ENCODE peak calls at places on chromosomes 4 and X, in eight cellular contexts. O, K, L, C, X, A, I and V are unnamed samples.

GRCh38 chr4:122928930-122929329 is 6.5 kb upstream of the NUDT6 start:
- DNase-seq in O (no peak), K (no peak), L (no peak), C (no peak), X (no peak), A (no peak), I (no peak), V (no peak)

GRCh38 chrX:17377047-17377692 is 2.2 kb downstream of the NHS start:
- DNase-seq in O (peak; percentile 57), K (no peak), L (no peak), C (peak; percentile 40), X (peak; percentile 83), A (peak; percentile 63), I (no peak), V (no peak)

GRCh38 chrX:25175171-25175570 is 159.4 kb upstream of the ARX start:
- DNase-seq in O (no peak), K (no peak), L (no peak), C (no peak), X (no peak), A (no peak), I (no peak), V (no peak)

GRCh38 chrX:21524008-21524407 is 134.1 kb downstream of the KLHL34 start:
- DNase-seq in O (no peak), K (no peak), L (no peak), C (no peak), X (no peak), A (no peak), I (no peak), V (no peak)

GRCh38 chr4:74374561-74375327 is 9.8 kb downstream of the EREG start:
- DNase-seq in O (no peak), K (peak; percentile 90), L (no peak), C (peak; percentile 56), X (no peak), A (peak; percentile 89), I (no peak), V (no peak)

GRCh38 chr4:5206391-5206790 is 155.1 kb downstream of the STK32B start:
- DNase-seq in O (peak; percentile 62), K (no peak), L (peak; percentile 39), C (no peak), X (no peak), A (no peak), I (no peak), V (peak; percentile 3)

GRCh38 chr4:123484291-123484926 is 87.8 kb downstream of the SPRY1 start:
- DNase-seq in O (no peak), K (no peak), L (no peak), C (no peak), X (no peak), A (no peak), I (no peak), V (no peak)

GRCh38 chr4:69120869-69121268 is 24.6 kb downstream of the UGT2B7 start:
- DNase-seq in O (no peak), K (no peak), L (no peak), C (no peak), X (no peak), A (no peak), I (no peak), V (no peak)

GRCh38 chr4:141275834-141276233 is 55.1 kb downstream of the ZNF330 start:
- DNase-seq in O (no peak), K (no peak), L (no peak), C (no peak), X (no peak), A (no peak), I (no peak), V (no peak)

GRCh38 chr4:76758290-76758882 is 139.6 kb downstream of the SOWAHB start:
- DNase-seq in O (no peak), K (no peak), L (peak; percentile 16), C (no peak), X (no peak), A (no peak), I (no peak), V (peak; percentile 59)

GRCh38 chrX:68698955-68699354 is 51.5 kb downstream of the STARD8 start:
- DNase-seq in O (no peak), K (no peak), L (no peak), C (no peak), X (no peak), A (no peak), I (no peak), V (no peak)

GRCh38 chr4:113645771-113646455 is 115.6 kb downstream of the CAMK2D start:
- DNase-seq in O (no peak), K (no peak), L (peak; percentile 40), C (no peak), X (no peak), A (no peak), I (no peak), V (peak; percentile 60)

GRCh38 chr4:148790246-148790645 is 348.0 kb upstream of the NR3C2 start:
- DNase-seq in O (no peak), K (no peak), L (no peak), C (no peak), X (no peak), A (no peak), I (no peak), V (no peak)

GRCh38 chr4:84730375-84730774 is 147.4 kb downstream of the CDS1 start:
- DNase-seq in O (no peak), K (no peak), L (no peak), C (no peak), X (no peak), A (no peak), I (no peak), V (no peak)

GRCh38 chr4:84733343-84734033 is 150.6 kb downstream of the CDS1 start:
- DNase-seq in O (no peak), K (no peak), L (no peak), C (no peak), X (no peak), A (no peak), I (no peak), V (no peak)

GRCh38 chr4:84738622-84739021 is 155.7 kb downstream of the CDS1 start:
- DNase-seq in O (no peak), K (no peak), L (no peak), C (no peak), X (no peak), A (no peak), I (no peak), V (no peak)

GRCh38 chr4:84737656-84738055 is 154.7 kb downstream of the CDS1 start:
- DNase-seq in O (no peak), K (no peak), L (no peak), C (no peak), X (no peak), A (no peak), I (no peak), V (no peak)

DNA sequence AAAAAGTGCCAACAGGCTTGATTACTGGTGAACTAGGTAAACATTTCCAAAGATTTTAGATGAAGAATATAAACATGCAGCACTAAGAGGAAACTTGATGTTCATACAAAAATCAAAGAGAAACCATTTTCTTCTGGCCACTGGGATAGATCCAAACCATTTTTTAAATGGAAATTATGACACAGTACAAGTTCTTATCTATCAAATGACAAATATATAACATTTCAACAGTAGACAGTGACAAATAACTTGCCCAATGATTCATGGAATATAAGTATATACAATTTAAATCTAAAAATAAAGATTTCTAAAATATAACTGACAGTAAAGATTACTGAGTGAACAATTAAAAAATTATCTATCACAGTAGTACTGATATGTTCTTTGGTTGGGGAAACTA is 151.1 kb downstream of the CDS1 start:
- DNase-seq in O (no peak), K (no peak), L (no peak), C (no peak), X (no peak), A (no peak), I (no peak), V (no peak)
- H3K36me3 ChIP-seq in O (peaks cover 9% of the 10 kb centered on the region), K (peaks cover 83% of the 10 kb centered on the region), L (peaks cover 45% of the 10 kb centered on the region), C (no peaks in the 10 kb centered on the region), X (peaks cover 6% of the 10 kb centered on the region), A (peaks cover 72% of the 10 kb centered on the region), I (peaks cover 29% of the 10 kb centered on the region), V (peaks cover 51% of the 10 kb centered on the region)

GRCh38 chr4:28009541-28009940 is 1148.9 kb downstream of the STIM2 start:
- DNase-seq in O (no peak), K (no peak), L (no peak), C (no peak), X (no peak), A (no peak), I (no peak), V (no peak)
- H3K36me3 ChIP-seq in O (no peaks in the 10 kb centered on the region), K (no peaks in the 10 kb centered on the region), L (no peaks in the 10 kb centered on the region), C (no peaks in the 10 kb centered on the region), X (no peaks in the 10 kb centered on the region), A (no peaks in the 10 kb centered on the region), I (no peaks in the 10 kb centered on the region), V (no peaks in the 10 kb centered on the region)

DNA sequence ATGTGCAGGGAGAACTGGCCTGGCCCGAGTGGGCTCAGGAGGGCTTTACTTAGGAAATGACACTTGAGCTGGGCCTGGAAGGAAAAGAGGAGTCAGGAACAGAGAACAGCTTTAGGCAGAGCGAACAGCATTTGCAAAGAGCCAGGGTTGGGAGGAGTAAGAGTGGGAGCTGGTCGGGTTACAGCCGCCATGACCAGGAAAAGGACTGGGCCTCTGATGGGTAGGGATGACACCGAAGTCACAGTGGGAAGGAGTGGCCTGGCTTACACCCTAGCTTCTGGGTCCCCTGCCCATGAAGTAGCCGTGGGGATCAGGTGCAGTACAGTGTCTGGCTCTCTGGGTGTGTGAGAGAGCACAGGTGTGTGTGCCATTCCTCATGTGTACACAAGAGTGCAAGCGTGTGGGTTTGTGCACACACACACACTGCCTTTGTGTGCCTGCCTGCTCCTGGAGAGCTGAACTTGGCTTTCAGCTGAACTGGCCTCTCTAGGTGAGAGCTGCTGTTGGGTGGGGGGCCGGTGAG is 31.6 kb downstream of the TRMT44 start:
- DNase-seq in O (no peak), K (no peak), L (no peak), C (no peak), X (no peak), A (no peak), I (no peak), V (no peak)
- H3K36me3 ChIP-seq in O (no peaks in the 10 kb centered on the region), K (peaks cover 56% of the 10 kb centered on the region), L (peaks cover 84% of the 10 kb centered on the region), C (no peaks in the 10 kb centered on the region), X (no peaks in the 10 kb centered on the region), A (peaks cover 24% of the 10 kb centered on the region), I (peaks cover 18% of the 10 kb centered on the region), V (peaks cover 23% of the 10 kb centered on the region)

GRCh38 chr4:182886768-182887167 is 30.4 kb downstream of the DCTD start:
- DNase-seq in O (no peak), K (no peak), L (no peak), C (no peak), X (no peak), A (no peak), I (no peak), V (no peak)

GRCh38 chr4:182893490-182893889 is 23.7 kb downstream of the DCTD start:
- DNase-seq in O (no peak), K (no peak), L (no peak), C (no peak), X (no peak), A (no peak), I (no peak), V (no peak)

GRCh38 chr4:182888894-182889293 is 28.3 kb downstream of the DCTD start:
- DNase-seq in O (no peak), K (no peak), L (no peak), C (no peak), X (no peak), A (no peak), I (no peak), V (no peak)

GRCh38 chr4:182885738-182886077 is 31.5 kb downstream of the DCTD start:
- DNase-seq in O (no peak), K (no peak), L (no peak), C (no peak), X (no peak), A (no peak), I (no peak), V (no peak)

DNA sequence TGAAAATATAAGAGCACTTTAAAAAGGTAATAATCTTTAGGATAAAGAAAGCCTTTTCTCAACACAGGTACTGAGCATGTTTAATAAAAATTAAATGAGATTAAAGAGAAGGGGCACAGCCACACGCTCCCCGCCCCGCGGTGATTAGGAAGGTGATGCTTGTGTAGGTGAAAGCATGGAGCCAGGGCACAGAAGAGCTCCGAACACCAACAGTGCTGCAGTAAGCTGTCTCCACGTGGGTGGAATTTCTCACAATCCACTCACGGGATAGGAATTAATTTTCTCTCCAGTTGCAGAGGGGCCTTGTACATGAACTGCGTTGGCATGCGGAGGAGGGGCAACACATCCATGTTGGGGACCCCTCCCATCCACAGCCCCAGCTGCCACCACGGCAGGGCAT is 27.0 kb downstream of the DCTD start:
- DNase-seq in O (no peak), K (no peak), L (no peak), C (no peak), X (no peak), A (no peak), I (no peak), V (no peak)
- H3K36me3 ChIP-seq in O (no peaks in the 10 kb centered on the region), K (peaks cover 81% of the 10 kb centered on the region), L (peaks cover 83% of the 10 kb centered on the region), C (no peaks in the 10 kb centered on the region), X (peaks cover 17% of the 10 kb centered on the region), A (peaks cover 82% of the 10 kb centered on the region), I (peaks cover 45% of the 10 kb centered on the region), V (peaks cover 31% of the 10 kb centered on the region)